ENCODE peak calls at places on chromosomes 2 and 18, in ten cellular contexts. T is pancreas; V is naive thymus-derived CD4-positive, alpha-beta T cell; Z is ovary; H is CD8-positive, alpha-beta memory T cell; F is heart right ventricle; N is mammary epithelial cell; B is AG09309; L is Peyer's patch; R is stomach. X is an unnamed sample.

GRCh38 chr2:8408560-8409460 is 273.0 kb upstream of the ID2 start:
- DNase-seq in T (no peak), V (no peak), Z (no peak), H (peak), F (no peak), N (no peak), B (no peak), L (no peak), R (no peak), X (no peak)

GRCh38 chr2:101773137-101773536 is 75.6 kb downstream of the MAP4K4 start:
- DNase-seq in T (no peak), V (peak), Z (no peak), H (no peak), F (no peak), N (no peak), B (no peak), L (no peak), R (no peak), X (peak)

GRCh38 chr2:42851186-42851585 is 58.8 kb upstream of the HAAO start:
- DNase-seq in T (no peak), V (no peak), Z (no peak), H (no peak), F (no peak), N (no peak), B (no peak), L (no peak), R (no peak), X (no peak)

GRCh38 chr18:55401638-55402191 is 186.3 kb downstream of the TCF4 start:
- DNase-seq in T (no peak), V (no peak), Z (peak), H (no peak), F (peak), N (no peak), B (peak), L (no peak), R (no peak), X (peak)

GRCh38 chr18:8088626-8089025 is 520.6 kb upstream of the RAB12 start:
- DNase-seq in T (no peak), V (no peak), Z (no peak), H (no peak), F (no peak), N (peak), B (no peak), L (no peak), R (no peak), X (no peak)

GRCh38 chr18:77059294-77059916 is 73.2 kb downstream of the MBP start:
- DNase-seq in T (peak), V (no peak), Z (no peak), H (no peak), F (no peak), N (peak), B (no peak), L (no peak), R (no peak), X (no peak)

GRCh38 chr2:40690036-40690435 is 238.1 kb upstream of the SLC8A1 start:
- DNase-seq in T (no peak), V (no peak), Z (no peak), H (no peak), F (no peak), N (no peak), B (no peak), L (no peak), R (no peak), X (no peak)

GRCh38 chr2:232731470-232731869 is 34.3 kb downstream of the GIGYF2 start:
- DNase-seq in T (no peak), V (no peak), Z (no peak), H (no peak), F (no peak), N (peak), B (peak), L (no peak), R (no peak), X (no peak)

GRCh38 chr2:177758591-177759371 is 313.8 kb downstream of the PDE11A start:
- DNase-seq in T (no peak), V (no peak), Z (peak), H (no peak), F (no peak), N (no peak), B (no peak), L (no peak), R (no peak), X (no peak)

GRCh38 chr18:74567805-74568204 is 29.9 kb upstream of the ZNF407 start:
- DNase-seq in T (no peak), V (no peak), Z (no peak), H (no peak), F (no peak), N (no peak), B (no peak), L (no peak), R (no peak), X (no peak)

GRCh38 chr18:14085770-14086458 is 46.3 kb downstream of the ZNF519 start:
- DNase-seq in T (no peak), V (no peak), Z (no peak), H (no peak), F (no peak), N (no peak), B (no peak), L (no peak), R (no peak), X (no peak)

GRCh38 chr2:176122266-176122632 is 270 bp upstream of the HOXD9 start:
- DNase-seq in T (no peak), V (no peak), Z (no peak), H (no peak), F (no peak), N (no peak), B (no peak), L (no peak), R (no peak), X (no peak)
- H3K4me3 ChIP-seq in T (peak), V (peak), Z (peak), H (no peak), F (peak), N (peak), B (peak), L (peak), R (peak), X (no peak)

GRCh38 chr2:223054193-223054781 is 2.3 kb downstream of the KCNE4 start:
- DNase-seq in T (no peak), V (no peak), Z (peak), H (no peak), F (peak), N (no peak), B (no peak), L (no peak), R (no peak), X (peak)

GRCh38 chr2:223055140-223055539 is 3.1 kb downstream of the KCNE4 start:
- DNase-seq in T (peak), V (no peak), Z (no peak), H (no peak), F (no peak), N (no peak), B (no peak), L (no peak), R (no peak), X (no peak)

GRCh38 chr2:223052710-223053261 is 796 bp downstream of the KCNE4 start:
- DNase-seq in T (no peak), V (no peak), Z (no peak), H (no peak), F (peak), N (no peak), B (no peak), L (no peak), R (no peak), X (peak)

GRCh38 chr2:223051580-223052375 is at the start of gene KCNE4:
- DNase-seq in T (no peak), V (no peak), Z (peak), H (no peak), F (peak), N (no peak), B (no peak), L (no peak), R (peak), X (no peak)

GRCh38 chr2:223053431-223054192 is 1.6 kb downstream of the KCNE4 start:
- DNase-seq in T (no peak), V (no peak), Z (no peak), H (no peak), F (no peak), N (no peak), B (no peak), L (no peak), R (no peak), X (peak)
- H3K4me3 ChIP-seq in T (peak), V (no peak), Z (peak), H (no peak), F (peak), N (no peak), B (peak), L (peak), R (peak), X (peak)

GRCh38 chr18:4403836-4404235 is 51.3 kb downstream of the DLGAP1 start:
- DNase-seq in T (no peak), V (no peak), Z (no peak), H (no peak), F (no peak), N (no peak), B (no peak), L (no peak), R (no peak), X (no peak)
- H3K4me3 ChIP-seq in T (no peak), V (no peak), Z (no peak), H (no peak), F (no peak), N (no peak), B (no peak), L (no peak), R (no peak), X (no peak)

GRCh38 chr2:37582371-37582770 is 89.1 kb downstream of the CDC42EP3 start:
- DNase-seq in T (no peak), V (no peak), Z (no peak), H (no peak), F (no peak), N (no peak), B (no peak), L (no peak), R (no peak), X (no peak)
- H3K4me3 ChIP-seq in T (no peak), V (peak), Z (no peak), H (peak), F (no peak), N (no peak), B (no peak), L (no peak), R (no peak), X (no peak)

GRCh38 chr2:14616950-14617349 is 15.6 kb upstream of the LRATD1 start:
- DNase-seq in T (no peak), V (no peak), Z (no peak), H (no peak), F (no peak), N (no peak), B (no peak), L (no peak), R (no peak), X (no peak)
- H3K4me3 ChIP-seq in T (no peak), V (no peak), Z (no peak), H (no peak), F (no peak), N (no peak), B (no peak), L (no peak), R (no peak), X (no peak)

GRCh38 chr18:50281295-50281971 is at the start of gene MBD1:
- DNase-seq in T (peak), V (peak), Z (peak), H (peak), F (peak), N (peak), B (peak), L (peak), R (peak), X (peak)
- H3K4me3 ChIP-seq in T (peak), V (peak), Z (peak), H (peak), F (peak), N (peak), B (peak), L (peak), R (peak), X (peak)

DNA sequence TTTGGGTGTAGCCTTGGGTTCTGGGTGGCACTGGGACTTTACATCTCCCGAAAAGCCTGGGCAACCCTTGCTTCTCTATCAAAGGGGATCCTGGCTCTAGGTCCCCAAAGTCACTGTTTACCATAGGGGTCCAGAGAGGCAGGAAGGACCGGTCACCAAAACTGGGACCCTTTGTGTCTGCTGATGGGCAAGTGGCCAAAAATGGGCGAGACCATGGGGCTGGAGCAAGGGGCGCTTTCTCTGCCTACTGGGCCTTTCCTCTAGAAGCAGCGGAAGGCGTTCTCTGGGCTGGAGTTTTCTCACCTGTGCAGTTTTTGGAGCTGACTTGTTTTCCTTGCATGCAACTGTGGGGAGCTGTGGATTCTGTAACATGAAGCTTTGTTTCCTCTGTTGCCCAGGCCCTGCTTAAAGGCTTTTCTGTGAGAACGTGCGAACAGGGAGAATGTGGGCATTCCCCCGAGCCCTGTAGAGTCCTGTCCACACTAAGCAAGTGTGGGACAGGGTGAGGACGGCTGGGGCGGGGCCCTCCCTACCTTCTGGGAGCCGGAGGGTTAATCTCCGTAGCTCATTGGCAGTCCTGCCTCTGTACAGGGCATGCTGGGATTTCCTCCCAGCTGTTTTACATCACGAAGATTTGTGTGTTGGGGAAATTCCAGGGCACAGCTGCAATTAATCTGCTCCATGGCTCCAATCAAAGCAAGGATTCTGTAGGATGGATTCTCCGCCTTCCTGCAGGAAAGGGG is 50.2 kb downstream of the TGOLN2 start:
- DNase-seq in T (no peak), V (no peak), Z (peak), H (no peak), F (peak), N (peak), B (peak), L (no peak), R (no peak), X (no peak)
- H3K4me3 ChIP-seq in T (no peak), V (no peak), Z (no peak), H (no peak), F (peak), N (no peak), B (no peak), L (no peak), R (no peak), X (no peak)

DNA sequence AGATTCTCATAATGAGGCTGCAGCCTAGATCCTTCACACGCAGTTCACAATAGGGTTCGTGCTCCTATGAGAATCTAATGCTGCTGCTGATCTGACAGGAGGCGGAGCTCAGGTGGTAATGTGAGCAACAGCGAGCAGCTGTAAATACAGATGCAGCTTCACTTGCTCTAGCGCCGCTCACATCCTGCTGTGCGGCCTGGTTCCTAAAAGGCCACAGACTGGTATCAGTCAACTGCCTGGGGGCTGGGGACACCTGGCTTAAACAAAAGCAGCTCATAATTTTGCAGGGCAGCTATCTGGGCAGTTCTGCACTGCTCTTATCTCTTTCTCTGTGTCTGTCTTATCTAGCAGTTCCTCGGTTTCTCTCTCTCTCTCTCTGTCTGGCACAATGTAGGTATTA is 20.4 kb upstream of the CD226 start:
- DNase-seq in T (no peak), V (peak), Z (no peak), H (no peak), F (no peak), N (no peak), B (no peak), L (no peak), R (no peak), X (no peak)
- H3K4me3 ChIP-seq in T (no peak), V (no peak), Z (no peak), H (no peak), F (no peak), N (no peak), B (no peak), L (no peak), R (no peak), X (no peak)